ENCODE peak calls at places on chromosomes 4 and X, in five cellular contexts. F is body of pancreas; A is CD8-positive, alpha-beta T cell; T is IMR-90; W is tibial nerve. C is an unnamed sample. For H3K4me1, the result is how much of the 10 kb centered on the place peaks cover.

GRCh38 chr4:98603683-98604573 is 54.5 kb downstream of the TSPAN5 start:
- DNase-seq in F (no peak), A (no peak), T (peak), W (no peak), C (no peak)

GRCh38 chrX:40272786-40273185 is 175.0 kb upstream of the BCOR start:
- DNase-seq in F (no peak), A (no peak), T (no peak), W (no peak), C (no peak)

GRCh38 chrX:150363561-150364346 is 637 bp downstream of the MAMLD1 start:
- DNase-seq in F (peak), A (no peak), T (peak), W (no peak), C (no peak)

GRCh38 chr4:2257361-2258001 is 4.4 kb downstream of the MXD4 start:
- DNase-seq in F (peak), A (peak), T (no peak), W (no peak), C (peak)

GRCh38 chr4:102554482-102554881 is 53.3 kb downstream of the NFKB1 start:
- DNase-seq in F (peak), A (no peak), T (peak), W (no peak), C (no peak)

GRCh38 chr4:165680821-165681220 is 192.2 kb upstream of the TLL1 start:
- DNase-seq in F (no peak), A (no peak), T (no peak), W (no peak), C (no peak)

GRCh38 chr4:54085284-54085683 is 14.7 kb upstream of the GSX2 start:
- DNase-seq in F (no peak), A (no peak), T (peak), W (peak), C (no peak)

GRCh38 chrX:130778773-130779172 is 124.2 kb downstream of the ENOX2 start:
- DNase-seq in F (no peak), A (no peak), T (peak), W (no peak), C (no peak)

GRCh38 chr4:164779811-164780216 is 25.9 kb downstream of the SMIM31 start:
- DNase-seq in F (peak), A (no peak), T (peak), W (no peak), C (no peak)

GRCh38 chr4:185782523-185782922 is 29.5 kb downstream of the SORBS2 start:
- DNase-seq in F (no peak), A (no peak), T (peak), W (no peak), C (no peak)

GRCh38 chr4:185781555-185782215 is 30.3 kb downstream of the SORBS2 start:
- DNase-seq in F (no peak), A (no peak), T (no peak), W (no peak), C (no peak)

GRCh38 chr4:185780472-185780871 is 31.5 kb downstream of the SORBS2 start:
- DNase-seq in F (peak), A (no peak), T (no peak), W (no peak), C (no peak)

GRCh38 chr4:185786422-185786821 is 25.6 kb downstream of the SORBS2 start:
- DNase-seq in F (no peak), A (no peak), T (no peak), W (no peak), C (no peak)

GRCh38 chr4:185783574-185783973 is 28.4 kb downstream of the SORBS2 start:
- DNase-seq in F (no peak), A (no peak), T (no peak), W (no peak), C (no peak)
- H3K4me1 ChIP-seq in F (half or more), A (under half), T (under half), W (under half), C (under half)

DNA sequence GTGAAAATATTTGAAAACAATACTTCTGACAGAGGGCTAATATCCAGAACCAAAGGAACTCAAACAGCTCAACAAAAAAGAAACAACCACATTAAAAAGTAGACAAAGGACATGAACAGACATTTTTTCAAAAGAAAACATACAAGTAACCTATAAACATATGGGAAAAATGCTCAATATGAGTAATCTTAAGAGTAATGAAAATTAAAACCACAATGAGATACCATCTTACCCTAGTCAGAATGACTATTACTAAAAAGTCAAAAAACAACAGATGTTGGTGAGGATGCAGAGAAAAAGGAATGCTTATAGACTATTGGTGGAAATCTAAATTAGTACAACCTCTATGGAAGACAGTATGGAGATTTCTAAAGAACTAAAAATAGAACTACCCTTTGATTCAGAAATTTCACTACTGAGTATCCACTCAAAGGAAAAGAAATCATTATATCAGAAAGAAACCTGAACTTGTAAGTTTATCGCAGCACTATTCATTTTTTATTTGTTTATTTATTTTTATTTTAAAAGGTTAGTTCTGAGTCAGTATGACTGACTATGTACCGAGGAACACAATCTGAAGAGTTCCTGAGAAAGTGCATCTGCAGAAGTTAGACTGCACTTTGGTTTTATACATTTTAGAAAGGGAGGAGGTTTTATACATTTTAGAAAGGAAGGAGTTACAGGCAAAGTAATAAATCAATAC is 231.3 kb downstream of the INPP4B start:
- DNase-seq in F (no peak), A (no peak), T (peak), W (no peak), C (no peak)
- H3K4me3 ChIP-seq in F (no peak), A (no peak), T (no peak), W (no peak), C (no peak)

DNA sequence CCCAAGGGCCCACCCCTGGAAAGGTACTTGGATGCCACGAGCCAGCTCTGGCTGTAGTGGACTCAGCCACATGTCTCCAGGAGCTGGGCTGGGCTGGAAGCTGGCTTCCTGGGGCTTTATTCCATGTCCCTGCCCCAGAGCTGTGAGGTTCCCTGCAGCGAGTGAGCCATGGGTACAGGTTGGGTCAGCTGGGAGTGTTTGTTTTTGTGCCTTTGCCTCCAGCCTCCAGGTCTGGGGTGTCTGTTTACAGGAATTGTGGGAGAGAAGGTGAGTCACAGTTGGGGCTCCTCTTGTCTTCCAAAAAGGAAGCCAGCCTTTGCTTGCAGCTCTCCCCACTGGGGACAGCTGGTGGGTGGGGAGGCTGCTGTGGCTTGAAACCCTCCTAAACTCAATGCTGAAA is 21.5 kb downstream of the SORCS2 start:
- DNase-seq in F (no peak), A (no peak), T (no peak), W (no peak), C (no peak)
- H3K4me1 ChIP-seq in F (under half), A (under half), T (under half), W (under half), C (under half)

GRCh38 chr4:82432596-82432995 is 2.2 kb downstream of the ENOPH1 start:
- DNase-seq in F (no peak), A (no peak), T (no peak), W (no peak), C (no peak)
- H3K4me3 ChIP-seq in F (no peak), A (no peak), T (no peak), W (no peak), C (no peak)

GRCh38 chr4:42642136-42642797 is 14.6 kb downstream of the ATP8A1 start:
- DNase-seq in F (no peak), A (no peak), T (no peak), W (no peak), C (no peak)
- H3K4me1 ChIP-seq in F (under half), A (half or more), T (under half), W (under half), C (half or more)

DNA sequence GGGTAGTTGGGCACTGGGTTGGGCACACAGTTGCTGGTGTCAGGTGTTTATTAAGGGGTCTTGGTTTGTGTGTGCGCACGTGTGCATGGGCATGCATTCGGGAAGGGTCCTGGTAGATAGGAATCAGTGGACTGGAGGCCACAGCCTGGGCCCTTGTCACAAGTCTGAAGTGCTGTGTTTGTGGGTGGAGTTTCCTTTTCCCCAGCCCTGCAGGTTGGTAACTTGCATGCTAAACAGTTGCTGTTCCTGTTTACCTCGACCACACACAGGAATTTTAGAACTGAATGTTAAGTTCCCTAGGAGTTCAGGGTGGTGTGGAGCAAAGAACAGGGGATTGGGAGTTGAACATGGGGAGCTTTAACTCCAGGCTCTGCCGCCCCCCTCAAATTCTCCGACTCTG is 48.8 kb downstream of the STARD8 start:
- DNase-seq in F (no peak), A (no peak), T (no peak), W (no peak), C (no peak)
- H3K4me3 ChIP-seq in F (no peak), A (no peak), T (no peak), W (no peak), C (no peak)

DNA sequence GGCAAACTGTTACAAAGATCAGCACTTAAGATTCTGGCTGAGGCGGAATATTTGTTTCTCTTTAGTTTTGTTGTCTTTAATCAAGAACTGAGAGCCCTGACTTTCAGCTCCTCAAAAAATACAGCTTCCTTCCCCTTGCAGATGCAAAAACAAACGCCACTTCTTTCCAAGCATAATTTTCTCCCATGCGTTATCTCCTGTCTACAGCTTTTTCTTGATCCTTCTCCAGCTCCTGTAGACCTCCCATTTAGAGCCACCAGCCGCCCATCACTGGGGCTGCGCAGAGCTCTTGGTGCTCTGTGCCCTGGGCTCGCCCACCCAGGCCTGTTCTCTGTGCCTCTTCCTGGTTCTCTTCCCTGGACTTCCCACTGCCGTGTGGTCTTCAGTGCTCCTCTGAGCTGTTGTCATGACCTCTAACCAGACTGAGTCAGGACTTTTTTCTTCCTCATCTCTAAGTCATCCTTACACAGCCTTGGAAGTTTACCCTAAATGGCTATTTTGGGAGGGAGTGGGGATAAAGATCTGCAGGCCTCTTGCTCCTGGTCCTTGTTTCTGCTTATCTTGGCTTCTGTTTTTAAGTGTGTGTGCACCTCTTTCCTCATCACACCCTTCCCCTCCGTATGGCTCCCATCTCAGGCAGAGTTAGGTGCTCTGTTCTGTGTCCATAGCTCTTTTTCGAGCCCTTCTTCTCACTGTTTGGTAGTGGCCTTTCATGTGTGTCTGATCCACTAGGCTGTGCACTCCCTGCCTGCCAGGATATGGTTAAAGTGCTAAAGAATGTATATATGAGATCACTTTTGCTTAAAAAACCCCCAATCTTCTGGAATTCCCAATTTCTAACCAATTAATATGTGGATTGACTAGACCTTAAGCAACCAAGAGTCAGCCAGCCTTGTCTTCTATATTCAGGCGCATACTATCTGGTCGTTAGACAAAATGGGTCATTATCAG is 122.5 kb downstream of the PTTG2 start:
- DNase-seq in F (no peak), A (no peak), T (peak), W (no peak), C (no peak)
- H3K4me1 ChIP-seq in F (under half), A (under half), T (under half), W (under half), C (under half)

C was measured in CD8-positive, alpha-beta memory T cell.